ENCODE peak calls at places on chromosome 20, in nine cellular contexts. L is A673; R is pancreas; G is CD8-positive, alpha-beta memory T cell; I is right atrium auricular region; E is GM23248; U is mesenchymal stem cell; X is mucosa of descending colon; C is Peyer's patch. B is an unnamed sample. For H3K4me1 and H3K9me3, the result is how much of the 10 kb centered on the place peaks cover.

GRCh38 chr20:33851842-33852466 is 40.8 kb downstream of the CHMP4B start:
- DNase-seq in C (peak), R (no peak), U (no peak), E (no peak), X (no peak), I (no peak), L (no peak), G (no peak), B (no peak)

GRCh38 chr20:53187402-53187801 is 215.2 kb downstream of the TSHZ2 start:
- DNase-seq in R (no peak), I (no peak), L (no peak), E (no peak), X (no peak), C (no peak), U (no peak), G (no peak), B (no peak)

GRCh38 chr20:42492998-42493397 is 696.7 kb downstream of the PTPRT start:
- DNase-seq in L (no peak), X (no peak), I (no peak), E (no peak), G (no peak), C (no peak), U (no peak), R (no peak), B (no peak)

GRCh38 chr20:25574411-25574810 is 10.9 kb downstream of the NINL start:
- DNase-seq in X (no peak), E (peak), U (peak), G (no peak), R (no peak), I (no peak), L (peak), C (no peak), B (no peak)

GRCh38 chr20:7272512-7272911 is 505.0 kb downstream of the BMP2 start:
- DNase-seq in L (peak), X (no peak), R (no peak), U (no peak), C (no peak), E (peak), G (no peak), I (no peak), B (no peak)

GRCh38 chr20:4083103-4083864 is 67.9 kb upstream of the RNF24 start:
- DNase-seq in C (no peak), G (no peak), R (no peak), U (no peak), E (no peak), I (peak), L (no peak), X (no peak), B (no peak)

GRCh38 chr20:51800769-51801219 is 1.5 kb downstream of the SALL4 start:
- DNase-seq in X (no peak), I (no peak), R (peak), E (peak), U (peak), C (no peak), L (peak), G (no peak), B (no peak)

GRCh38 chr20:19212524-19213502 is at the start of gene SLC24A3:
- DNase-seq in G (no peak), L (peak), U (peak), I (no peak), X (peak), C (peak), R (peak), E (peak), B (peak)

GRCh38 chr20:11057624-11058023 is 383.8 kb upstream of the JAG1 start:
- DNase-seq in C (no peak), I (no peak), E (peak), R (no peak), G (no peak), U (peak), X (no peak), L (no peak), B (no peak)

GRCh38 chr20:19764207-19764606 is 6.1 kb downstream of the RIN2 start:
- DNase-seq in I (peak), L (no peak), C (no peak), E (no peak), G (no peak), U (peak), R (no peak), X (no peak), B (no peak)

GRCh38 chr20:3545401-3545925 is 74.6 kb downstream of the ATRN start:
- DNase-seq in G (no peak), I (no peak), E (no peak), L (no peak), U (no peak), C (no peak), X (no peak), R (no peak), B (no peak)

GRCh38 chr20:19404836-19405235 is 192.4 kb downstream of the SLC24A3 start:
- DNase-seq in G (no peak), R (no peak), I (no peak), X (no peak), C (no peak), L (no peak), E (no peak), U (no peak), B (no peak)

GRCh38 chr20:18314786-18315406 is 26.6 kb downstream of the ZNF133 start:
- DNase-seq in I (no peak), E (peak), L (peak), G (no peak), U (peak), R (no peak), X (no peak), C (no peak), B (no peak)

GRCh38 chr20:44582321-44583025 is at the start of gene PKIG:
- DNase-seq in C (no peak), I (peak), L (peak), X (no peak), R (no peak), U (peak), G (no peak), E (peak), B (no peak)

GRCh38 chr20:17646209-17646717 is 35.8 kb downstream of the RRBP1 start:
- DNase-seq in G (no peak), U (no peak), R (no peak), C (peak), X (peak), E (no peak), L (no peak), I (no peak), B (no peak)

GRCh38 chr20:53186630-53187029 is 214.5 kb downstream of the TSHZ2 start:
- DNase-seq in L (no peak), E (no peak), G (no peak), R (no peak), C (no peak), I (no peak), U (no peak), X (no peak), B (no peak)

GRCh38 chr20:48224531-48224930 is 439.2 kb upstream of the SULF2 start:
- DNase-seq in U (no peak), R (no peak), L (no peak), E (peak), C (no peak), G (no peak), I (no peak), X (no peak), B (no peak)

GRCh38 chr20:51979226-51979625 is 176.9 kb upstream of the SALL4 start:
- DNase-seq in L (no peak), G (no peak), U (no peak), E (no peak), X (no peak), R (no peak), C (no peak), I (no peak), B (no peak)

GRCh38 chr20:44861547-44862006 is 23.9 kb upstream of the YWHAB start:
- DNase-seq in U (no peak), X (no peak), I (peak), L (no peak), C (no peak), G (no peak), R (no peak), E (peak), B (no peak)

GRCh38 chr20:4949833-4950178 is 51.5 kb downstream of the SLC23A2 start:
- DNase-seq in G (no peak), C (no peak), I (no peak), L (peak), R (no peak), E (peak), U (peak), X (no peak), B (peak)

GRCh38 chr20:41148956-41149355 is 11.6 kb downstream of the PLCG1 start:
- DNase-seq in R (no peak), U (no peak), I (no peak), L (no peak), X (no peak), G (no peak), C (no peak), E (no peak), B (no peak)
- H3K4me1 ChIP-seq in R (under half), U (under half), I (half or more), L (under half), X (under half), G (half or more), C (under half), E (under half), B (under half)

GRCh38 chr20:58549681-58550542 is 34.7 kb upstream of the APCDD1L start:
- DNase-seq in L (no peak), R (no peak), U (no peak), E (no peak), I (peak), C (no peak), G (no peak), X (no peak), B (no peak)

GRCh38 chr20:58550661-58551060 is 35.5 kb upstream of the APCDD1L start:
- DNase-seq in I (peak), X (no peak), R (no peak), U (peak), G (no peak), L (no peak), C (no peak), E (peak), B (no peak)

GRCh38 chr20:58547527-58548475 is 32.6 kb upstream of the APCDD1L start:
- DNase-seq in I (peak), L (no peak), U (no peak), E (peak), C (no peak), G (no peak), X (no peak), R (no peak), B (no peak)

GRCh38 chr20:58546756-58547526 is 31.7 kb upstream of the APCDD1L start:
- DNase-seq in E (no peak), R (no peak), X (no peak), I (peak), C (no peak), G (no peak), L (no peak), U (no peak), B (no peak)

GRCh38 chr20:58549231-58549630 is 34.0 kb upstream of the APCDD1L start:
- DNase-seq in L (no peak), U (no peak), C (no peak), I (no peak), X (no peak), G (no peak), R (no peak), E (no peak), B (no peak)
- H3K4me3 ChIP-seq in L (no peak), U (no peak), C (no peak), I (no peak), X (no peak), G (no peak), R (no peak), E (no peak), B (no peak)

DNA sequence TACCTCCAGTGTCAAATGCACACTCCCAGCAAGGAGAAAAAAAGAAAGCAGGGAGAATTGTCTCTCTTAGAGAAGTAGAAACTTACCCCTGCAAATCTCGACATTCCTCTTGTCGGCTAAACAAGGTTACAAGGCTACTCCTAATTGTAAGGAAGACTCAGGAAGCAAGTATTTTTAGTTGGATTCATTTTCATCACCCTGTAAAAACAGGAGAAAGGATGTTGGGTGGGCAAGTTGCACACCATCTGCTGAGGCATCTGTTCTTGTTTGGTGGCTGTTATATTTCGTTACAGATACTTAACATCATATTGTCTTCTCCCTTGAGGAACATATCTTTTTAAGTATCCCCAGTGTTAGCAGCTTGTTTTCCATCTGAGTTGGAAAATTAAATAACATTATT is 187.5 kb downstream of the PLCB4 start:
- DNase-seq in G (no peak), I (no peak), C (no peak), E (no peak), R (no peak), L (no peak), X (no peak), U (no peak), B (no peak)
- H3K9me3 ChIP-seq in G (under half), I (under half), C (under half), E (under half), R (under half), L (under half), X (under half), U (under half), B (under half)

DNA sequence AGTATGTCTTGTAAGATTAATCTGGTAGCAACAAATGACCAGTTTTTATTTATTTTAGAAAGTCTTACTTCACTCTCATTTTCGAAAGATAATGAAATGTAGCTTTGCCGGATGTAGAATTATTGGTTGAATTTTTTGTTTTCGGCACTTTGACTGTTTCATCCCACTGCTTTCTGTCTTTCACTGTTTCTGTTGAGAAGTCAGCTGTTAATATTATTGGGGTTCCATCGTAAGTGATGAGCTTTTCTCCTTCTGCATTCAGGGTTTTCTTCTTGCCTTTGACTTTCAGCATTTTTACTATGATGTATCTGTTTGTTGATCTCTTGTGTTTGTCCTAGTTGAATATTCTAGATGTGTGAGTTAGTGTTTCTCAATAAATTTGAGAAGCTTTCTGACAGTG is 383.4 kb downstream of the PAX1 start:
- DNase-seq in R (no peak), C (no peak), E (no peak), I (no peak), G (no peak), U (no peak), X (no peak), L (no peak), B (no peak)
- H3K4me1 ChIP-seq in R (under half), C (under half), E (under half), I (under half), G (under half), U (under half), X (under half), L (under half), B (under half)

GRCh38 chr20:64051033-64051452 is 1.6 kb upstream of the SOX18 start:
- DNase-seq in E (no peak), G (no peak), U (no peak), R (no peak), I (no peak), C (no peak), L (no peak), X (no peak), B (no peak)

GRCh38 chr20:64051532-64052325 is 2.3 kb upstream of the SOX18 start:
- DNase-seq in U (no peak), G (no peak), C (no peak), L (no peak), I (peak), X (no peak), R (no peak), E (no peak), B (peak)

GRCh38 chr20:64049060-64049886 is at the start of gene SOX18:
- DNase-seq in C (no peak), E (peak), R (no peak), X (no peak), U (peak), G (no peak), I (no peak), L (peak), B (no peak)

GRCh38 chr20:64049887-64050260 is 435 bp upstream of the SOX18 start:
- DNase-seq in X (no peak), R (no peak), L (peak), E (no peak), C (no peak), I (no peak), G (no peak), U (no peak), B (no peak)

DNA sequence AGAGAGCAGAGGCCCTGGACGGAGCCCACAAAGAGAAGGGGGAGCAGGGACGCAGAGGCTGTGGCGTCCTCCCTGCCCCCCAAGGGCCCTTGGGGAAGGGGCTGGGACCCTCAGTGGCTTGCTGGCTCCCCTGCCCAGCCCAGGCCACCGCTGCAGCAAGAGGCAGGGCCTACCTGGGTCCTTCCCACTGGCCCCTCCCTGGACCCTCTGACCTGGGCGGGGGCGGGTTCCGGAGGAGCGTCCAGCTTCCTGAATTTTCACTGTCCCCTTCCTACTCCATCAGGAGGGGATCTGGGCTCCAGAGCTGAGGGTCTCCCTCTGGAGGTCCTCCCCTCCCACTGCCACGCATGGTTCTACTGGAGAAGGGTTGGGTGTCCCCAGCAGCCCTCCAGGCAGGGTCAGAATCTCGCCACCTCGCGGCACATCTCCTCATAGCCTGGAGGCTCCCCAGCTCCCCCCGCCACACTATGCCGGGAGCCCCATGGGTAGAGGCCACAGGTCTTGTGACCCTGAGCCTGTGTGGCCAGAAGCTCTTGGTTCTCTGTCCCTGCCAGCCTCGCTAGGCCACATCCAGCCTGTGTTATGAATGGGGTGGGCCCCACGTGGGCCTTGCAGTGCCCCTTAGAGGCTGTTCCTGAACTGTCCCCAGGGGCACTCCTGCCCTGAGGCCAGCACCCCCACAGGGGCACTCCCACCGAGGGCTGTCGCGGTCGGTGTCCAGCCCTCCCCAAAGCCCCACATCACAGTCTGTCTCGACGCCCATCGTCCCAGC is 1.0 kb upstream of the SOX18 start:
- DNase-seq in U (no peak), G (no peak), C (no peak), X (no peak), I (no peak), E (no peak), R (no peak), L (no peak), B (no peak)
- H3K4me3 ChIP-seq in U (no peak), G (no peak), C (no peak), X (no peak), I (peak), E (no peak), R (no peak), L (peak), B (no peak)

GRCh38 chr20:29740601-29740950 is 1516.9 kb upstream of the DEFB115 start:
- DNase-seq in C (no peak), R (no peak), G (no peak), I (no peak), E (no peak), X (no peak), U (no peak), L (no peak), B (no peak)
- H3K9me3 ChIP-seq in C (under half), R (under half), G (under half), I (under half), E (under half), X (half or more), U (under half), L (under half), B (under half)

B was measured in lung.